ENCODE peak calls at places on chromosomes 11 and 22, in four cellular contexts. A is kidney epithelial cell, V is NT2/D1, Y is kidney. I is an unnamed sample.

GRCh38 chr11:118532852-118533768 is 2.1 kb downstream of the TMEM25 start:
- DNase-seq in A (no peak), V (no peak), Y (peak), I (no peak)

GRCh38 chr11:58058276-58059010 is 27.7 kb downstream of the OR6Q1 start:
- DNase-seq in A (no peak), V (no peak), Y (peak), I (no peak)

GRCh38 chr11:18540207-18541009 is 13.7 kb upstream of the TSG101 start:
- DNase-seq in A (no peak), V (no peak), Y (no peak), I (no peak)

GRCh38 chr11:124950606-124951330 is 3.2 kb upstream of the CCDC15 start:
- DNase-seq in A (no peak), V (no peak), Y (no peak), I (no peak)

GRCh38 chr22:38230108-38230825 is 28.5 kb downstream of the MAFF start:
- DNase-seq in A (no peak), V (peak), Y (no peak), I (no peak)

GRCh38 chr11:47186937-47187681 is 875 bp upstream of the PACSIN3 start:
- DNase-seq in A (no peak), V (no peak), Y (no peak), I (no peak)

GRCh38 chr22:46934746-46935491 is 172.5 kb downstream of the TBC1D22A start:
- DNase-seq in A (peak), V (no peak), Y (no peak), I (peak)

GRCh38 chr11:12224537-12224893 is 114.1 kb downstream of the MICAL2 start:
- DNase-seq in A (no peak), V (no peak), Y (peak), I (peak)

GRCh38 chr11:127674754-127675153 is 674.2 kb upstream of the KIRREL3 start:
- DNase-seq in A (no peak), V (no peak), Y (no peak), I (no peak)

GRCh38 chr11:61297741-61298140 is 2.6 kb upstream of the VWCE start:
- DNase-seq in A (peak), V (no peak), Y (peak), I (peak)

GRCh38 chr11:114618139-114618538 is 22.6 kb upstream of the NXPE4 start:
- DNase-seq in A (no peak), V (no peak), Y (no peak), I (no peak)

GRCh38 chr11:114617157-114618124 is 21.9 kb upstream of the NXPE4 start:
- DNase-seq in A (no peak), V (no peak), Y (no peak), I (no peak)

GRCh38 chr11:114621950-114622809 is 26.6 kb upstream of the NXPE4 start:
- DNase-seq in A (no peak), V (no peak), Y (no peak), I (no peak)

GRCh38 chr11:114621072-114621471 is 25.5 kb upstream of the NXPE4 start:
- DNase-seq in A (no peak), V (no peak), Y (no peak), I (no peak)

DNA sequence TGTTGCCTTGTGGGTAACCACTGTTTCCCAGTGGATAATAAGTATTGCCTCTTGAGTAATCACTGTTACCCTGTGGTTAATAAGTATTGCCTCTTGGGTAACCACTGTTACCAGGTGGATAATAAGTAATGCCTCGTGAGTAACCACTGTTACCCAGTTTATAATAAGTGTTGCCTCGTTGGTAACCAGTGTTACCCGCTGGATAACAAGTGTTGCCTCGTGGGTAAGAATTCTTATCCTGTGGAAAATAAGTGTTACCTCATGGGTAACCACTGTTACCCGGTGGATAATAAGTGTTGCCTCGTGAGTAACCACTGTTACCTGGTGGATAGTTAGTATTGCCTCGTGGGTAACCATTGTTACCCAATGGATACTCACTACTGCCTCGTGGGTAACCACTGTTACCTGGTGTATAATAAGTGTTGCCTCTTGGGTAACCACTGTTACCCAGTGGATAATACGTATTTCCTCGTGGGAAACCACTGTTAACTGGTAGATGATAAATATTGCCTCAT is 24.1 kb upstream of the NXPE4 start:
- DNase-seq in A (no peak), V (no peak), Y (no peak), I (no peak)
- H3K4me3 ChIP-seq in A (no peak), V (no peak), Y (no peak), I (no peak)

DNA sequence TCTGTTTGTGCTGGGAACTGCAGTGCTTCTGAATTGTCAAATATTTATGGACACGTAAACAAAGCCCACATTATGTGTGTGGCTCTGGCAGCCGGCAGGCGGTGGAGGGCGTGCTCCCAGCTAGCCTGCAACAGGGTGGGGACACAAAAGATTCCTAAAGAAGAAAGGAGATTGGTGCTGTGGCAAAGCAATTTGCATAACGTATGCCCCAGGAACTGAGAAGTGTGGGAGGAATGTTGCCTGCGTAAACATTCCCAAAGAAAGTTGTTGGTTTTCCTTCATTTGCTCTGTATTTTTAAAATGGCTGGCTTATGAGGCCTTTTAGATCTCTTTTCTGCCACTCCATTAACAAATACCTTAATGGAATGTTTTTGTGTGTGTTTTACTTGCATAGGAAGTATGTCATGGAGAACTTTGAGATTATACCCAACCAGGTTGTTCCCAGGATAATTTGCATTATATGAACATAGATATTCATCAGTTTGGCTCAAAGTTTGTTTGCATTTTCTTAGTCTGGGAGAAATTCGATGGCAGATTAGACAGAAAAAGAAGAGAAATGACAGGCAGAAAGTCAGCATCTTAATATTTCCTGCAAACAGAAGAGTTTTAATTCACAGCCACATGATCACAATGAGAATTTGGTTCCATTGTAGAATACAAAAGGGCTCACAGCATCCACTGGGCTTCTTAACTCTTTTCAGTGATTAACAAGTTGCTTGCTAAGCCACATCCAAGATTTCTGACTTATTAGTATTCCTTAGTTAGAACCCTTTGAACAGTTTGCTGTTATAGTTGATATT is 41.8 kb upstream of the DLAT start:
- DNase-seq in A (no peak), V (peak), Y (peak), I (no peak)
- H3K4me3 ChIP-seq in A (no peak), V (no peak), Y (peak), I (no peak)

GRCh38 chr11:114179234-114179941 is 116.8 kb upstream of the NNMT start:
- DNase-seq in A (no peak), V (no peak), Y (peak), I (peak)
- H3K4me3 ChIP-seq in A (no peak), V (no peak), Y (peak), I (peak)

GRCh38 chr22:32417906-32418305 is 5.9 kb upstream of the RTCB start:
- DNase-seq in A (no peak), V (no peak), Y (no peak), I (no peak)

GRCh38 chr22:32411829-32412592 is at the start of gene RTCB:
- DNase-seq in A (peak), V (peak), Y (peak), I (peak)

GRCh38 chr22:32413715-32414114 is 1.7 kb upstream of the RTCB start:
- DNase-seq in A (no peak), V (no peak), Y (no peak), I (no peak)

GRCh38 chr22:32421484-32421883 is 9.4 kb upstream of the RTCB start:
- DNase-seq in A (no peak), V (no peak), Y (no peak), I (no peak)

GRCh38 chr22:32416556-32417085 is 4.6 kb upstream of the RTCB start:
- DNase-seq in A (no peak), V (no peak), Y (no peak), I (no peak)
- H3K4me3 ChIP-seq in A (no peak), V (no peak), Y (no peak), I (no peak)